ENCODE peak calls at places on chromosomes 3 and 15, in four cellular contexts. One of them, this sample, is unnamed. For H3K36me3, the result is how much of the 10 kb centered on the place peaks cover.

GRCh38 chr3:177177670-177178295 is 19.5 kb downstream of the TBL1XR1 start:
- DNase-seq in GM23338: no peak
- DNase-seq in PC-3: no peak
- DNase-seq in fibroblast of lung: no peak
- DNase-seq in this sample: no peak

GRCh38 chr3:30082652-30083051 is 523.7 kb upstream of the TGFBR2 start:
- DNase-seq in PC-3: no peak
- DNase-seq in fibroblast of lung: no peak
- DNase-seq in GM23338: peak
- DNase-seq in this sample: no peak

GRCh38 chr3:178794711-178795110 is 258.5 kb downstream of the KCNMB2 start:
- DNase-seq in GM23338: no peak
- DNase-seq in PC-3: no peak
- DNase-seq in fibroblast of lung: no peak
- DNase-seq in this sample: no peak

GRCh38 chr15:74010929-74011540 is 16.5 kb downstream of the PML start:
- DNase-seq in GM23338: no peak
- DNase-seq in fibroblast of lung: peak
- DNase-seq in PC-3: no peak
- DNase-seq in this sample: no peak

GRCh38 chr15:65286069-65286703 is 497 bp downstream of the PARP16 start:
- DNase-seq in GM23338: peak
- DNase-seq in PC-3: peak
- DNase-seq in fibroblast of lung: peak
- DNase-seq in this sample: no peak

GRCh38 chr3:57746156-57747125 is 9.7 kb upstream of the SLMAP start:
- DNase-seq in PC-3: no peak
- DNase-seq in fibroblast of lung: no peak
- DNase-seq in GM23338: no peak
- DNase-seq in this sample: no peak

GRCh38 chr3:129205109-129205832 is 21.6 kb upstream of the CNBP start:
- DNase-seq in fibroblast of lung: no peak
- DNase-seq in PC-3: no peak
- DNase-seq in GM23338: peak
- DNase-seq in this sample: no peak

GRCh38 chr3:116663161-116663885 is 46.3 kb upstream of the TUSC7 start:
- DNase-seq in GM23338: peak
- DNase-seq in PC-3: no peak
- DNase-seq in fibroblast of lung: no peak
- DNase-seq in this sample: peak

GRCh38 chr3:49004352-49005297 is 2.6 kb upstream of the WDR6 start:
- DNase-seq in PC-3: no peak
- DNase-seq in fibroblast of lung: no peak
- DNase-seq in GM23338: no peak
- DNase-seq in this sample: no peak

GRCh38 chr3:142649996-142650693 is 54.0 kb downstream of the PLS1 start:
- DNase-seq in GM23338: no peak
- DNase-seq in fibroblast of lung: no peak
- DNase-seq in PC-3: no peak
- DNase-seq in this sample: no peak

GRCh38 chr15:58840048-58840447 is 68.9 kb downstream of the MINDY2 start:
- DNase-seq in GM23338: no peak
- DNase-seq in fibroblast of lung: peak
- DNase-seq in PC-3: peak
- DNase-seq in this sample: peak

GRCh38 chr3:172333042-172333377 is 115.2 kb downstream of the GHSR start:
- DNase-seq in PC-3: no peak
- DNase-seq in fibroblast of lung: no peak
- DNase-seq in GM23338: no peak
- DNase-seq in this sample: no peak

GRCh38 chr3:66606868-66607267 is 106.0 kb upstream of the LRIG1 start:
- DNase-seq in fibroblast of lung: no peak
- DNase-seq in PC-3: no peak
- DNase-seq in GM23338: no peak
- DNase-seq in this sample: no peak

GRCh38 chr3:24843955-24844354 is 349.3 kb upstream of the THRB start:
- DNase-seq in fibroblast of lung: no peak
- DNase-seq in PC-3: no peak
- DNase-seq in GM23338: no peak
- DNase-seq in this sample: no peak

GRCh38 chr3:3200632-3201212 is 21.2 kb upstream of the CRBN start:
- DNase-seq in GM23338: peak
- DNase-seq in PC-3: peak
- DNase-seq in fibroblast of lung: peak
- DNase-seq in this sample: no peak

GRCh38 chr3:49721861-49722781 is 1.6 kb downstream of the GMPPB start:
- DNase-seq in GM23338: no peak
- DNase-seq in PC-3: no peak
- DNase-seq in fibroblast of lung: no peak
- DNase-seq in this sample: no peak

GRCh38 chr3:138933068-138933668 is 13.8 kb downstream of the FOXL2 start:
- DNase-seq in PC-3: no peak
- DNase-seq in fibroblast of lung: no peak
- DNase-seq in GM23338: peak
- DNase-seq in this sample: no peak
- H3K4me3 ChIP-seq in PC-3: no peak
- H3K4me3 ChIP-seq in fibroblast of lung: no peak
- H3K4me3 ChIP-seq in GM23338: peak
- H3K4me3 ChIP-seq in this sample: no peak

DNA sequence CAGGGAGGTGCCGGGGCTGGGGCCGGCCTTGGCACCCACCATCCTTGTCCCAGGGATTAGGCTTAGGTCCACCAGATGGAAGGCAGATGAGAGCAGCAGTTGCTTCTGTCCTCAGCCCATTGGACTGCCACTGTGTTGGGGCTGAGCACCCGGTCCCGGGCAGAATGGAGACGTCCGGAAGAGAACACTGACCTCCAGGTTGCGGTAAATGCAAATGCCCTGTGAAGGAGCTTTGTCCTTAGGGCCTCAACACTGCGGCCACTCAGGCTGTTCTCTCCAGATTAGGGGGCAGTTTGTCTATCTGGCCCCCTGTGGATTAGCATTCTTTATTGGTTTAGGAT is at the start of gene SERINC4:
- DNase-seq in PC-3: no peak
- DNase-seq in GM23338: no peak
- DNase-seq in fibroblast of lung: no peak
- DNase-seq in this sample: no peak
- H3K36me3 ChIP-seq in PC-3: under half
- H3K36me3 ChIP-seq in GM23338: under half
- H3K36me3 ChIP-seq in fibroblast of lung: under half
- H3K36me3 ChIP-seq in this sample: half or more

GRCh38 chr3:120450261-120450913 is 405 bp downstream of the FSTL1 start:
- DNase-seq in PC-3: peak
- DNase-seq in fibroblast of lung: peak
- DNase-seq in GM23338: peak
- DNase-seq in this sample: no peak
- TF ChIP-seq EZH2 in PC-3: no peak
- TF ChIP-seq EZH2 in fibroblast of lung: no peak
- TF ChIP-seq EZH2 in GM23338: no peak
- TF ChIP-seq EZH2 in this sample: no peak

GRCh38 chr3:130850044-130850797 is 43.7 kb upstream of the ATP2C1 start:
- DNase-seq in GM23338: no peak
- DNase-seq in fibroblast of lung: peak
- DNase-seq in PC-3: peak
- DNase-seq in this sample: peak
- H3K4me3 ChIP-seq in GM23338: no peak
- H3K4me3 ChIP-seq in fibroblast of lung: no peak
- H3K4me3 ChIP-seq in PC-3: no peak
- H3K4me3 ChIP-seq in this sample: peak

GRCh38 chr3:45491344-45491743 is 103.0 kb downstream of the LARS2 start:
- DNase-seq in PC-3: no peak
- DNase-seq in GM23338: no peak
- DNase-seq in fibroblast of lung: no peak
- DNase-seq in this sample: no peak

GRCh38 chr3:45487508-45487907 is 99.1 kb downstream of the LARS2 start:
- DNase-seq in PC-3: no peak
- DNase-seq in GM23338: no peak
- DNase-seq in fibroblast of lung: no peak
- DNase-seq in this sample: no peak

GRCh38 chr3:45488581-45488980 is 100.2 kb downstream of the LARS2 start:
- DNase-seq in PC-3: peak
- DNase-seq in fibroblast of lung: no peak
- DNase-seq in GM23338: no peak
- DNase-seq in this sample: no peak

GRCh38 chr3:45486926-45487325 is 98.5 kb downstream of the LARS2 start:
- DNase-seq in GM23338: no peak
- DNase-seq in fibroblast of lung: no peak
- DNase-seq in PC-3: peak
- DNase-seq in this sample: no peak

GRCh38 chr3:45489730-45490309 is 101.4 kb downstream of the LARS2 start:
- DNase-seq in GM23338: no peak
- DNase-seq in PC-3: peak
- DNase-seq in fibroblast of lung: no peak
- DNase-seq in this sample: no peak
- H3K36me3 ChIP-seq in GM23338: under half
- H3K36me3 ChIP-seq in PC-3: under half
- H3K36me3 ChIP-seq in fibroblast of lung: under half
- H3K36me3 ChIP-seq in this sample: under half

GRCh38 chr3:125957674-125958510 is 11.1 kb upstream of the ROPN1B start:
- DNase-seq in fibroblast of lung: no peak
- DNase-seq in GM23338: peak
- DNase-seq in PC-3: no peak
- DNase-seq in this sample: no peak
- TF ChIP-seq EZH2 in fibroblast of lung: no peak
- TF ChIP-seq EZH2 in GM23338: no peak
- TF ChIP-seq EZH2 in PC-3: no peak
- TF ChIP-seq EZH2 in this sample: no peak

DNA sequence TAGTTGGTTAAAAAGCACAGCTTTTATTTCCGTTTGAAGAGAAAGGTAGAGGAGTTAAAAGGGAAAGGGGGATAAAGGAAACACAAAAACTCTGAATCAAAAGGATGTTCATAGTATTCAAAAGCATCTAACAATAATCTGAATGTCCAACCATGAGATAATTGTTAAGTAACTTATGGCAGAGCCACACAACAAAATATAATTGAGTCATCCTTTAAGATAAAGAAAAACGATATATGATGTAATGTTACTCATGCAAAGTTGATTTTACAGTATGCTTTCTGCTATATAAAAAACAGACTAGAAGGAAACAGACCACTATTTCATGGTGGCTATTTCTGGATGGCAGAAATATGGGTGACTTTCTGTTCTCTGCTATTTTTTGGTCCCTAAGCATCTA is 3.9 kb downstream of the XPC start:
- DNase-seq in PC-3: no peak
- DNase-seq in fibroblast of lung: no peak
- DNase-seq in GM23338: no peak
- DNase-seq in this sample: no peak
- H3K4me3 ChIP-seq in PC-3: no peak
- H3K4me3 ChIP-seq in fibroblast of lung: no peak
- H3K4me3 ChIP-seq in GM23338: no peak
- H3K4me3 ChIP-seq in this sample: no peak

This sample was measured in SK-N-MC.